ENCODE peak calls at places on chromosomes 6 and 20, in five cellular contexts. U is T-helper 2 cell, J is myocyte, R is left ventricle myocardium inferior, Q is NCI-H2029. A is an unnamed sample.

GRCh38 chr20:31595654-31596411 is 9.3 kb upstream of the ID1 start:
- DNase-seq in J (peak), U (no peak), Q (peak), R (peak), A (peak)

GRCh38 chr20:36313476-36313875 is 7.3 kb downstream of the DLGAP4 start:
- DNase-seq in U (no peak), Q (no peak), R (no peak), J (no peak), A (no peak)

GRCh38 chr6:24504274-24504641 is 9.5 kb downstream of the ALDH5A1 start:
- DNase-seq in U (no peak), R (no peak), J (no peak), Q (no peak), A (no peak)

GRCh38 chr6:84428300-84428907 is 201.0 kb upstream of the CEP162 start:
- DNase-seq in R (peak), U (peak), J (peak), Q (peak), A (no peak)

GRCh38 chr6:28258877-28259777 is at the start of gene NKAPL:
- DNase-seq in Q (no peak), U (peak), J (no peak), R (peak), A (peak)

GRCh38 chr6:104955927-104956662 is 812 bp upstream of the LIN28B start:
- DNase-seq in Q (no peak), J (no peak), R (no peak), U (no peak), A (no peak)

GRCh38 chr20:48329676-48330644 is 497.8 kb downstream of the PREX1 start:
- DNase-seq in J (peak), R (no peak), Q (no peak), U (no peak), A (no peak)

GRCh38 chr20:64049060-64049886 is at the start of gene SOX18:
- DNase-seq in U (peak), J (no peak), Q (no peak), R (peak), A (peak)

GRCh38 chr6:445571-446417 is 54.2 kb downstream of the IRF4 start:
- DNase-seq in U (no peak), J (no peak), R (no peak), Q (no peak), A (no peak)

GRCh38 chr6:132270745-132271414 is 130.4 kb downstream of the MOXD1 start:
- DNase-seq in U (no peak), Q (no peak), J (no peak), R (no peak), A (no peak)

GRCh38 chr20:31446084-31446819 is 5.8 kb downstream of the DEFB123 start:
- DNase-seq in U (no peak), R (no peak), J (no peak), Q (no peak), A (no peak)